ENCODE peak calls at places on chromosome X, in seven cellular contexts. E, F, V, G, U, D and T are unnamed samples.

GRCh38 chrX:11704725-11705495 is 39.2 kb upstream of the ARHGAP6 start:
- DNase-seq in E (no peak), F (no peak), V (no peak), G (no peak), U (no peak), D (no peak), T (peak)

GRCh38 chrX:151736685-151737084 is 2.1 kb downstream of the CNGA2 start:
- DNase-seq in E (no peak), F (no peak), V (no peak), G (no peak), U (no peak), D (no peak), T (no peak)

GRCh38 chrX:153641575-153642312 is 5.3 kb upstream of the DUSP9 start:
- DNase-seq in E (no peak), F (no peak), V (no peak), G (no peak), U (no peak), D (no peak), T (no peak)

GRCh38 chrX:18354369-18355329 is at the start of gene SCML2:
- DNase-seq in E (no peak), F (peak), V (no peak), G (peak), U (no peak), D (peak), T (no peak)

GRCh38 chrX:107674480-107675364 is 46.4 kb downstream of the PRPS1 start:
- DNase-seq in E (peak), F (peak), V (no peak), G (no peak), U (no peak), D (peak), T (no peak)

GRCh38 chrX:9182041-9182440 is 148.1 kb upstream of the FAM9B start:
- DNase-seq in E (no peak), F (no peak), V (no peak), G (no peak), U (no peak), D (no peak), T (no peak)

GRCh38 chrX:41481264-41482109 is 34.3 kb downstream of the NYX start:
- DNase-seq in E (no peak), F (no peak), V (no peak), G (peak), U (no peak), D (no peak), T (peak)

GRCh38 chrX:42096262-42096939 is 173.0 kb upstream of the CASK start:
- DNase-seq in E (no peak), F (no peak), V (no peak), G (peak), U (no peak), D (no peak), T (peak)

GRCh38 chrX:108203540-108203939 is 112.0 kb downstream of the ATG4A start:
- DNase-seq in E (no peak), F (no peak), V (no peak), G (no peak), U (no peak), D (no peak), T (no peak)

GRCh38 chrX:27254663-27255062 is 208.5 kb downstream of the PPP4R3C start:
- DNase-seq in E (no peak), F (no peak), V (no peak), G (no peak), U (no peak), D (no peak), T (no peak)

DNA sequence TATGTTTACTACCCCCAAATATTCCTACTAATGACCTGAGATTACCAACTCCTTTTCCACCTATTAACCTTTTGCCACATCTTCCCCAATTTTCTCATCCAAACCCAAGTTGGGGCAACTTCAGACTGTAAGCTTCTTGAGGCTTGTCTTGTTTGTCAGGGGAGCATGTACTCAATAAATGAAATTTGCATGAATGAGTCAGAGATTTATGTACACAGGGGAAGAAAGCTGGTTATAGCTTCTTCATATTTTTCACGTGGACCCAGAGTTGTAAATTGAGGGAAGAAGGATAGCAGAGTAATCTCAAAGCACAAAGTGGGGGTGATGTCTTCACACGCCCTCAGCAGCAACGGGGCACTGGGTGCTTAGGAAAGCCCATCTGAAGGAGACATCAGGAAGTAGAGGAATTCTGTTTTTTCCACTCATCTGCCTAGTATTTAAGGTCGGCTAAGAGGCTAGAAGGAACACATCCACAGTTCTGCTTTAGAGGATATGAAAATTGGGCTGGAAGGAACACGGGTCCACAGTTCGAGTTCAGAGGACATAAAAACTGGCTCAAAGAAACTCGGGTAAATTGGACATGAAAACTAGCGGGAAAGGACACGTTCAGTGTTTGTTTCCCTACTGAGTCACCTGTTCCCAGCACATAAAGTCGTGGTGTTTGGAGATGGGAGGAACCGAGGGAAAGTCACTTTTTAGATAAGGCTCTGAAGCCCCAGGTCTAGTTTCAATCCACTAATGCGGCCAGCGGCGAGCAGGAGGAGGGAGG is 698 bp upstream of the CA5B start:
- DNase-seq in E (no peak), F (no peak), V (no peak), G (no peak), U (no peak), D (no peak), T (no peak)
- TF ChIP-seq POLR2A in E (no peak), F (no peak), V (no peak), G (no peak), U (no peak), D (peak), T (no peak)

DNA sequence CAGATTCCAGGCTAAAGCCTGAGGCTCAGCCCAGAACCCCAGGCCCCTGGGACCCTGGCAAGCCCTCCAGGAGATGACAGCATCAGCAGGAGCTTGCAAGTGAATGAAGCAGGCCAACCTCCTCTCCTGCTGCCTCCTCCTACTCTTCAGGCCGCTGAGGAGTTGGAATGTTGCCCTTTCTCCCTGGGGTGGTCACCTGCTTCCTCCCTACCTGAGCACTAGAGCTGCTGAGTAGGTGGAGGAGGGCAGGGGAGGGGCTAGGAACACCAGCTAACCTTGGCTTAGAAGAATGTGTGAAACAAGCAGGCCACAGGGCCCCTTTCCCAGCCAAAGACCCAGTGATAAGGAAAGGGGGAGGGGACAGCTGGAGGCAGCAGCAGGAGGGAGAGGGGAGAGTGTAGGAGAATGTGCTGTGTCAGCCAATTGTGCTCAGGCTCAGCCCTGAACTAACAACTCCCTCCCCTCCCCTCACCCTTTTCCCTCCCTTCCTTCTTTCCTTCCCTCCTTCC is 58.0 kb downstream of the PJA1 start:
- DNase-seq in E (no peak), F (no peak), V (no peak), G (no peak), U (no peak), D (peak), T (no peak)
- TF ChIP-seq POLR2A in E (no peak), F (no peak), V (no peak), G (no peak), U (no peak), D (no peak), T (no peak)

GRCh38 chrX:40108959-40109287 is 11.2 kb upstream of the BCOR start:
- DNase-seq in E (peak), F (peak), V (peak), G (peak), U (no peak), D (peak), T (no peak)
- TF ChIP-seq POLR2A in E (peak), F (peak), V (no peak), G (peak), U (no peak), D (no peak), T (peak)

DNA sequence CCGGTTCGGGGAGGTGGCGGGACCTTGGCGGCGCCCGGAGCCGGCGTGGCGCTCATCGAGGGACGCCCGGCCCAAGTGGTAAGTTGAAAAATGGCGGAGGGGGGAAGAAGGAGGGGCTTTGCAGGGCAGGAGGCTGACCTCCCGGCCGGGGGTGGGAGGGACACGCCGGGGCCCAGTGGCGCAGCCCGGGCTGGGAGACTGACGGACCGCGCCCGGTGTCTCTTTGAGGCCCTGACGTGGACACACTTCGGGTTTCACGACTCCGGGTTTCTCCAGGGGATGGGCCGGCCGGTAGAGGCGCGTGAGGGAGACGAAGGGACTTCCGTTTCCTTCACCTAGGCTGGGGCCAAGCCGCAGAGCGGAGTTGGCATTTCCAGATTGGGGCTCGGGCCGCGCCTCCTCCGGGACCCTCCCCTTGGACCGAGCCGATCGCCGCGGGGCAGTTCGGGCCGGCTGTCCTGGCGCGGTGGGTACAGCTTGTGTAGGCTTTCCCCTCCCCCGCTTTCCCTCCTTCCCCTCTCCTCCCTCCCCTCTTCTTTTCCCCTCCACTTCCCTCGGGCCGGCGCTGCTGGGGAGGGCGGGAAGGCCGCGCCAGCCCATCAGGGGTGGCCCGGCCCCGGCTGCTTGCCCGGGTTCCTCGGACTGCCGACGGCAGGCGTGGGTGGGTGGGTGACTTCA is at the start of gene XIAP:
- DNase-seq in E (peak), F (peak), V (peak), G (peak), U (peak), D (peak), T (peak)
- TF ChIP-seq POLR2A in E (peak), F (no peak), V (peak), G (peak), U (peak), D (no peak), T (peak)

GRCh38 chrX:134462927-134463326 is 3.0 kb downstream of the HPRT1 start:
- DNase-seq in E (no peak), F (no peak), V (no peak), G (no peak), U (no peak), D (no peak), T (no peak)

GRCh38 chrX:134457708-134458107 is 2.3 kb upstream of the HPRT1 start:
- DNase-seq in E (no peak), F (no peak), V (no peak), G (no peak), U (no peak), D (no peak), T (no peak)

GRCh38 chrX:134460861-134461218 is 875 bp downstream of the HPRT1 start:
- DNase-seq in E (no peak), F (no peak), V (no peak), G (no peak), U (no peak), D (no peak), T (no peak)

GRCh38 chrX:134460005-134460860 is at the start of gene HPRT1:
- DNase-seq in E (peak), F (peak), V (peak), G (peak), U (peak), D (peak), T (peak)

GRCh38 chrX:134459683-134460004 is 321 bp upstream of the HPRT1 start:
- DNase-seq in E (no peak), F (no peak), V (no peak), G (no peak), U (no peak), D (no peak), T (no peak)
- TF ChIP-seq POLR2A in E (no peak), F (no peak), V (no peak), G (no peak), U (no peak), D (no peak), T (no peak)

GRCh38 chrX:72181178-72182125 is at the start of gene PIN4:
- DNase-seq in E (peak), F (peak), V (peak), G (peak), U (peak), D (peak), T (peak)
- TF ChIP-seq POLR2A in E (peak), F (peak), V (peak), G (peak), U (no peak), D (peak), T (peak)

GRCh38 chrX:97522307-97522706 is 638.6 kb downstream of the RPA4 start:
- DNase-seq in E (no peak), F (no peak), V (no peak), G (no peak), U (no peak), D (no peak), T (no peak)

GRCh38 chrX:97517763-97518162 is 634.1 kb downstream of the RPA4 start:
- DNase-seq in E (no peak), F (no peak), V (no peak), G (no peak), U (no peak), D (no peak), T (no peak)
- TF ChIP-seq POLR2A in E (no peak), F (no peak), V (no peak), G (no peak), U (no peak), D (no peak), T (no peak)

GRCh38 chrX:66042307-66043077 is 2.6 kb upstream of the VSIG4 start:
- DNase-seq in E (no peak), F (no peak), V (no peak), G (no peak), U (no peak), D (no peak), T (no peak)

GRCh38 chrX:66035667-66036066 is 4.2 kb downstream of the VSIG4 start:
- DNase-seq in E (no peak), F (no peak), V (no peak), G (no peak), U (no peak), D (no peak), T (no peak)

GRCh38 chrX:66038115-66038514 is 1.8 kb downstream of the VSIG4 start:
- DNase-seq in E (no peak), F (no peak), V (no peak), G (no peak), U (no peak), D (no peak), T (no peak)

GRCh38 chrX:66043584-66043983 is 3.7 kb upstream of the VSIG4 start:
- DNase-seq in E (no peak), F (no peak), V (no peak), G (no peak), U (no peak), D (no peak), T (no peak)

GRCh38 chrX:66039916-66040315 is at the start of gene VSIG4:
- DNase-seq in E (no peak), F (no peak), V (no peak), G (no peak), U (no peak), D (no peak), T (no peak)
- TF ChIP-seq POLR2A in E (no peak), F (no peak), V (no peak), G (no peak), U (no peak), D (no peak), T (no peak)